ENCODE peak calls at places on chromosomes 4 and X, in four cellular contexts. One of them, this sample, is unnamed.

GRCh38 chrX:31545726-31546125 is 473.9 kb upstream of the FTHL17 start:
- DNase-seq in ovary: no peak
- DNase-seq in A549: no peak
- DNase-seq in effector memory CD4-positive, alpha-beta T cell: no peak
- DNase-seq in this sample: no peak

GRCh38 chr4:44368413-44369167 is 80.0 kb downstream of the KCTD8 start:
- DNase-seq in ovary: no peak
- DNase-seq in A549: no peak
- DNase-seq in effector memory CD4-positive, alpha-beta T cell: no peak
- DNase-seq in this sample: no peak

GRCh38 chrX:2243913-2244460 is 256.8 kb downstream of the DHRSX start:
- DNase-seq in ovary: no peak
- DNase-seq in A549: no peak
- DNase-seq in effector memory CD4-positive, alpha-beta T cell: no peak
- DNase-seq in this sample: no peak

GRCh38 chr4:129138762-129139496 is 43.0 kb downstream of the C4orf33 start:
- DNase-seq in ovary: no peak
- DNase-seq in A549: no peak
- DNase-seq in effector memory CD4-positive, alpha-beta T cell: no peak
- DNase-seq in this sample: no peak

GRCh38 chr4:40462326-40462725 is 127.2 kb downstream of the CHRNA9 start:
- DNase-seq in ovary: no peak
- DNase-seq in A549: no peak
- DNase-seq in effector memory CD4-positive, alpha-beta T cell: no peak
- DNase-seq in this sample: no peak

GRCh38 chr4:83212041-83212851 is 72.4 kb downstream of the COQ2 start:
- DNase-seq in ovary: no peak
- DNase-seq in A549: no peak
- DNase-seq in effector memory CD4-positive, alpha-beta T cell: peak; percentile 57
- DNase-seq in this sample: no peak

GRCh38 chr4:168811207-168811606 is 198.8 kb downstream of the CBR4 start:
- DNase-seq in ovary: no peak
- DNase-seq in A549: no peak
- DNase-seq in effector memory CD4-positive, alpha-beta T cell: no peak
- DNase-seq in this sample: no peak

GRCh38 chrX:150574824-150575409 is 6.5 kb downstream of the MTM1 start:
- DNase-seq in ovary: no peak
- DNase-seq in A549: no peak
- DNase-seq in effector memory CD4-positive, alpha-beta T cell: no peak
- DNase-seq in this sample: no peak

GRCh38 chr4:142846729-142847606 is 867 bp upstream of the INPP4B start:
- DNase-seq in ovary: peak; percentile 19
- DNase-seq in A549: peak; percentile 25
- DNase-seq in effector memory CD4-positive, alpha-beta T cell: peak; percentile 64
- DNase-seq in this sample: no peak

GRCh38 chr4:78561677-78562076 is 10.1 kb downstream of the ANXA3 start:
- DNase-seq in ovary: no peak
- DNase-seq in A549: no peak
- DNase-seq in effector memory CD4-positive, alpha-beta T cell: no peak
- DNase-seq in this sample: no peak

GRCh38 chr4:68433582-68433981 is 13.7 kb upstream of the TMPRSS11E start:
- DNase-seq in ovary: no peak
- DNase-seq in A549: no peak
- DNase-seq in effector memory CD4-positive, alpha-beta T cell: no peak
- DNase-seq in this sample: no peak

GRCh38 chr4:88054909-88055308 is 47.5 kb downstream of the PKD2 start:
- DNase-seq in ovary: no peak
- DNase-seq in A549: peak; percentile 17
- DNase-seq in effector memory CD4-positive, alpha-beta T cell: no peak
- DNase-seq in this sample: peak; percentile 38

GRCh38 chr4:23022032-23022431 is 329.3 kb downstream of the GBA3 start:
- DNase-seq in ovary: no peak
- DNase-seq in A549: peak; percentile 20
- DNase-seq in effector memory CD4-positive, alpha-beta T cell: no peak
- DNase-seq in this sample: no peak

GRCh38 chrX:31228909-31229308 is 157.1 kb upstream of the FTHL17 start:
- DNase-seq in ovary: no peak
- DNase-seq in A549: no peak
- DNase-seq in effector memory CD4-positive, alpha-beta T cell: no peak
- DNase-seq in this sample: no peak

GRCh38 chr4:65669008-65669971 is 999 bp downstream of the EPHA5 start:
- DNase-seq in ovary: peak; percentile 28
- DNase-seq in A549: no peak
- DNase-seq in effector memory CD4-positive, alpha-beta T cell: no peak
- DNase-seq in this sample: no peak

GRCh38 chrX:100731441-100732281 is at the start of gene SYTL4:
- DNase-seq in ovary: peak; percentile 71
- DNase-seq in A549: peak; percentile 49
- DNase-seq in effector memory CD4-positive, alpha-beta T cell: no peak
- DNase-seq in this sample: no peak

GRCh38 chr4:102449751-102450352 is 51.3 kb upstream of the NFKB1 start:
- DNase-seq in ovary: no peak
- DNase-seq in A549: peak; percentile 18
- DNase-seq in effector memory CD4-positive, alpha-beta T cell: peak; percentile 25
- DNase-seq in this sample: peak; percentile 32

GRCh38 chr4:155094421-155094820 is 114.0 kb upstream of the NPY2R start:
- DNase-seq in ovary: no peak
- DNase-seq in A549: no peak
- DNase-seq in effector memory CD4-positive, alpha-beta T cell: no peak
- DNase-seq in this sample: no peak

DNA sequence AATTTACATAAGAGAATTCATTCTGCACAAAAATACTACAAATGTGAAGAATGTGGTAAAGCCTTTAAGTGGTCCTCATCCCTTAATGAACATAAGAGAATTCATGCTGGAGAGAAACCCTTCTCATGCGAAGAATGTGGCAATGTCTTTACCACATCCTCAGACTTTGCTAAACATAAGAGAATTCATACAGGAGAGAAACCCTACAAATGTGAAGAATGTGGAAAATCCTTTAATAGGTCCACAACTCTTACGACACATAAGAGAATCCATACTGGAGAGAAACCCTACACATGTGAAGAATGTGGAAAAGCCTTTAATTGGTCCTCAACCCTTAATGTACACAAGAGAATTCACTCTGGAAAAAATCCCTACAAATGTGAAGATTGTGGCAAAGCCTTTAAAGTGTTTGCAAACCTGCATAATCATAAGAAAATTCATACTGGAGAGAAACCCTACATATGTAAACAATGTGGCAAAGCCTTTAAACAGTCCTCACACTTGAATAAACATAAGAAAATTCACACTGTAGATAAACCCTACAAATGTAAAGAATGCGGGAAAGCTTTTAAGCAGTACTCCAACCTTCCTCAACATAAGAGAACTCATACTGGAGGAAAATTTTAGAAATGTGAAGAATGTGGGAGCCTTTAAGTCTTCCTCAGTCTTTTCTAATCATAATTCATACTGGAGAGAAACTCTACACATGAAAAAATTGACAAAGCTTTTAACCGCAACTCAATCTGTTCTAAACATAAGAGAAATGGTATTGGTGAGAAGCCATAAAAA is 37.4 kb downstream of the ZNF718 start:
- DNase-seq in ovary: no peak
- DNase-seq in A549: no peak
- DNase-seq in effector memory CD4-positive, alpha-beta T cell: no peak
- DNase-seq in this sample: no peak
- H3K9me3 ChIP-seq in ovary: peaks cover 28% of the 10 kb centered on the region
- H3K9me3 ChIP-seq in A549: peaks cover 58% of the 10 kb centered on the region
- H3K9me3 ChIP-seq in effector memory CD4-positive, alpha-beta T cell: peaks cover 53% of the 10 kb centered on the region
- H3K9me3 ChIP-seq in this sample: peaks cover 22% of the 10 kb centered on the region

GRCh38 chr4:108703966-108704365 is 53.6 kb downstream of the OSTC start:
- DNase-seq in ovary: no peak
- DNase-seq in A549: no peak
- DNase-seq in effector memory CD4-positive, alpha-beta T cell: no peak
- DNase-seq in this sample: no peak

GRCh38 chr4:108700358-108700757 is 50.0 kb downstream of the OSTC start:
- DNase-seq in ovary: no peak
- DNase-seq in A549: no peak
- DNase-seq in effector memory CD4-positive, alpha-beta T cell: no peak
- DNase-seq in this sample: no peak

GRCh38 chr4:108703370-108703769 is 53.0 kb downstream of the OSTC start:
- DNase-seq in ovary: no peak
- DNase-seq in A549: no peak
- DNase-seq in effector memory CD4-positive, alpha-beta T cell: no peak
- DNase-seq in this sample: no peak

GRCh38 chr4:108706289-108706688 is 55.9 kb downstream of the OSTC start:
- DNase-seq in ovary: no peak
- DNase-seq in A549: no peak
- DNase-seq in effector memory CD4-positive, alpha-beta T cell: no peak
- DNase-seq in this sample: no peak

GRCh38 chr4:108702960-108703359 is 52.6 kb downstream of the OSTC start:
- DNase-seq in ovary: no peak
- DNase-seq in A549: no peak
- DNase-seq in effector memory CD4-positive, alpha-beta T cell: no peak
- DNase-seq in this sample: no peak
- H3K9me3 ChIP-seq in ovary: no peaks in the 10 kb centered on the region
- H3K9me3 ChIP-seq in A549: no peaks in the 10 kb centered on the region
- H3K9me3 ChIP-seq in effector memory CD4-positive, alpha-beta T cell: no peaks in the 10 kb centered on the region
- H3K9me3 ChIP-seq in this sample: no peaks in the 10 kb centered on the region

DNA sequence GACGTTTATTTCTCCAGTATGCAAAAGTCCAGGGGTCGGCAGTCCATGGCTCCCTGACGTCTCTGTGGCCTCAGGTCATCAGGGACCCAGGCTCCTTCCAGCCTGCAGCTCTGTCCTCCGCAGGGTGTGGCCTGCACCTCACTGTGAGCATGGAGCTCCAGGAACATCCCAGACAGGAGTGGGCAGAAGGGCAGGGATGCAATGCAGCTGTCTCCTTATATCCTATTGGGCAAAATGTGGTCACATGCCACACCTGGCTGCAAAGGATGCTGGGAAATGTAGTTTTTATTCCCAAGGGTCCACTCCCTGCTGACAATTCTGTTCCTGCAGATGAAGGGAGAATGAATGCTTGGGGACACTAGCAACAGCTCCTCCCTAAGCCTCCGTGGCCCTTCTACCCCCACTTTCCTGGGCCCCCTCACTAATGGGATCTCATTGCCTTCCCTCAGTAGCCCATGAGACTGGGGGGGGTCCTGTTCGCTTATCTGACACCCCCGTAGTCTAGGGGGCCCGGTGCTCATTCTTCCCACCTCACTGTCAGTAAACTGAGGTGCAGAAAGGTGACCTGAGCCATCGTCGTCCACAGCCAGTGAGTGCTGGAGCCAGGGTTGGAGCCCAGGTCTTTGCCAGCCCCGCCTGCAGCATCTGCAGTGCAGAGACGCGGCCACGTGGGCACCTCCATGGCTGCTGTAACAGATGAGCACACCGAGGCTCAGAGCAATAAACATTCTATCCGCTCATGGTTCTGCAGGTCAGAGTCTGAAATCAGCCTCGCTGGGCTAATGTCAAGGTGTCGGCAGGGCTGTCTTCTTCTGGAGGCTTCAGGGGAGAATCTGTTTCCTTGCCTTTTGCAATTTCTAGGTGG is 5.9 kb upstream of the GRPEL1 start:
- DNase-seq in ovary: no peak
- DNase-seq in A549: peak; percentile 66
- DNase-seq in effector memory CD4-positive, alpha-beta T cell: no peak
- DNase-seq in this sample: no peak
- H3K9me3 ChIP-seq in ovary: no peaks in the 10 kb centered on the region
- H3K9me3 ChIP-seq in A549: no peaks in the 10 kb centered on the region
- H3K9me3 ChIP-seq in effector memory CD4-positive, alpha-beta T cell: no peaks in the 10 kb centered on the region
- H3K9me3 ChIP-seq in this sample: no peaks in the 10 kb centered on the region

GRCh38 chrX:63058204-63058603 is 292.9 kb downstream of the SPIN4 start:
- DNase-seq in ovary: no peak
- DNase-seq in A549: no peak
- DNase-seq in effector memory CD4-positive, alpha-beta T cell: no peak
- DNase-seq in this sample: no peak
- H3K9me3 ChIP-seq in ovary: no peaks in the 10 kb centered on the region
- H3K9me3 ChIP-seq in A549: no peaks in the 10 kb centered on the region
- H3K9me3 ChIP-seq in effector memory CD4-positive, alpha-beta T cell: no peaks in the 10 kb centered on the region
- H3K9me3 ChIP-seq in this sample: peaks cover 5% of the 10 kb centered on the region

DNA sequence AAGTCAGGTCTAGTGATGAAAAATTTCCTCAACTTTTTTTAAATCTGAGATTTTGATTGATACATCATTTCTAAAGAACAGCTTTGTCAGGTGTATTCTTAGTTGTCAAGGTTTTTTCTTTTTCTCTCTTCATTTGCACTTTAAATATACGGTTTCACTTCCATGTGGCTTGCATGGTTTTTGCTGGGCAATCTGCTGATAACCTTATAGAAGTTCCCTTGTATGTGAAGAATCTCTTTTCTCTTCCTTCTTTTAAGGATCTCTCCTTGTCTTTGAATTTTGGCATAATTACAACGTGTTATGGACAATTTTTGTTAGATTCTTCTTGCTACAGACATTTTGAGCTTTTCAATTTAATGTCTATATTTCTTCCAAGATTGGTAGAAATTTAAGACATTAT is 76.4 kb downstream of the ZNF721 start:
- DNase-seq in ovary: no peak
- DNase-seq in A549: no peak
- DNase-seq in effector memory CD4-positive, alpha-beta T cell: no peak
- DNase-seq in this sample: no peak
- H3K9me3 ChIP-seq in ovary: peaks cover 36% of the 10 kb centered on the region
- H3K9me3 ChIP-seq in A549: peaks cover 81% of the 10 kb centered on the region
- H3K9me3 ChIP-seq in effector memory CD4-positive, alpha-beta T cell: peaks cover 62% of the 10 kb centered on the region
- H3K9me3 ChIP-seq in this sample: peaks cover 54% of the 10 kb centered on the region

GRCh38 chr4:26877946-26878345 is 17.3 kb downstream of the STIM2 start:
- DNase-seq in ovary: no peak
- DNase-seq in A549: no peak
- DNase-seq in effector memory CD4-positive, alpha-beta T cell: no peak
- DNase-seq in this sample: no peak
- H3K9me3 ChIP-seq in ovary: no peaks in the 10 kb centered on the region
- H3K9me3 ChIP-seq in A549: no peaks in the 10 kb centered on the region
- H3K9me3 ChIP-seq in effector memory CD4-positive, alpha-beta T cell: no peaks in the 10 kb centered on the region
- H3K9me3 ChIP-seq in this sample: no peaks in the 10 kb centered on the region

DNA sequence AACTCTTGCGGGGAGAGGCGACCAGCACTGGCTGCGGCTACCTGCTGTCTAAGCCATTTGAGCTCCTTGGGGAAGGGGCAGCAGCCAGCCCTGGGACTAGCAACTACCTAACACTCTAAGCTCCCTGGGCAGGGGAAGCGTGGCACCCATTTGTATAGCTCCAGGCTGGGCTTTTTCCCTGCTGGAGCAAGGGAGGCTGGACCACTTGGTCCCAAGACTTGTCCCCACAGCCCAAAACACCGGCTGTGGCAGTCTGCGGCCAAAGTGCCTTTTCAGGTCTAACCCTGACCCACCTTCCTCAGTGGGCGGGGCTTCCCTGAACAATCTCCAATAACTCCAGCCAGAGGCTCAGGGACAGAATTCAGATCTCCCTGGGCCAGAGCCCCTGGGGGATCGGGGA is 187.8 kb downstream of the NPNT start:
- DNase-seq in ovary: no peak
- DNase-seq in A549: no peak
- DNase-seq in effector memory CD4-positive, alpha-beta T cell: no peak
- DNase-seq in this sample: no peak
- H3K9me3 ChIP-seq in ovary: no peaks in the 10 kb centered on the region
- H3K9me3 ChIP-seq in A549: peaks cover under 1% of the 10 kb centered on the region
- H3K9me3 ChIP-seq in effector memory CD4-positive, alpha-beta T cell: no peaks in the 10 kb centered on the region
- H3K9me3 ChIP-seq in this sample: no peaks in the 10 kb centered on the region

GRCh38 chrX:136067946-136068345 is 79.4 kb upstream of the FHL1 start:
- DNase-seq in ovary: no peak
- DNase-seq in A549: no peak
- DNase-seq in effector memory CD4-positive, alpha-beta T cell: no peak
- DNase-seq in this sample: no peak
- H3K9me3 ChIP-seq in ovary: no peaks in the 10 kb centered on the region
- H3K9me3 ChIP-seq in A549: no peaks in the 10 kb centered on the region
- H3K9me3 ChIP-seq in effector memory CD4-positive, alpha-beta T cell: no peaks in the 10 kb centered on the region
- H3K9me3 ChIP-seq in this sample: no peaks in the 10 kb centered on the region

GRCh38 chr4:160110891-160111290 is 1008.0 kb downstream of the RAPGEF2 start:
- DNase-seq in ovary: no peak
- DNase-seq in A549: no peak
- DNase-seq in effector memory CD4-positive, alpha-beta T cell: no peak
- DNase-seq in this sample: no peak
- H3K9me3 ChIP-seq in ovary: peaks cover 6% of the 10 kb centered on the region
- H3K9me3 ChIP-seq in A549: no peaks in the 10 kb centered on the region
- H3K9me3 ChIP-seq in effector memory CD4-positive, alpha-beta T cell: no peaks in the 10 kb centered on the region
- H3K9me3 ChIP-seq in this sample: peaks cover 6% of the 10 kb centered on the region